ENCODE peak calls at places on chromosomes 7 and 10, in ten cellular contexts. O, K, Z, G, I, E, R, F, J and W are unnamed samples.

GRCh38 chr7:66779669-66780408 is 39.3 kb downstream of the RABGEF1 start:
- DNase-seq in O (peak; percentile 12), K (no peak), Z (no peak), G (no peak), I (no peak), E (no peak), R (peak; percentile 39), F (no peak), J (no peak), W (no peak)

GRCh38 chr10:64396105-64396504 is 874.9 kb downstream of the REEP3 start:
- DNase-seq in O (peak; percentile 75), K (no peak), Z (no peak), G (no peak), I (no peak), E (no peak), R (no peak), F (no peak), J (no peak), W (peak; percentile 2)

GRCh38 chr10:546971-547590 is 142.4 kb downstream of the DIP2C start:
- DNase-seq in O (peak; percentile 81), K (no peak), Z (no peak), G (no peak), I (no peak), E (no peak), R (no peak), F (no peak), J (no peak), W (no peak)

GRCh38 chr10:600876-601275 is 88.6 kb downstream of the DIP2C start:
- DNase-seq in O (no peak), K (no peak), Z (no peak), G (no peak), I (no peak), E (no peak), R (no peak), F (no peak), J (no peak), W (no peak)

GRCh38 chr7:150955519-150956394 is 22.4 kb downstream of the KCNH2 start:
- DNase-seq in O (no peak), K (no peak), Z (peak; percentile 68), G (no peak), I (no peak), E (no peak), R (peak; percentile 71), F (no peak), J (no peak), W (no peak)

GRCh38 chr10:97475936-97476594 is 22.2 kb downstream of the MMS19 start:
- DNase-seq in O (no peak), K (no peak), Z (no peak), G (no peak), I (no peak), E (no peak), R (no peak), F (no peak), J (no peak), W (no peak)

GRCh38 chr10:15856328-15857000 is 3.8 kb downstream of the MINDY3 start:
- DNase-seq in O (peak; percentile 39), K (no peak), Z (no peak), G (no peak), I (no peak), E (no peak), R (no peak), F (no peak), J (no peak), W (no peak)

GRCh38 chr7:90453259-90453891 is 16.1 kb upstream of the PTTG1IP2 start:
- DNase-seq in O (no peak), K (no peak), Z (no peak), G (no peak), I (no peak), E (no peak), R (no peak), F (no peak), J (no peak), W (no peak)

GRCh38 chr7:115932874-115933273 is 97.7 kb downstream of the TFEC start:
- DNase-seq in O (no peak), K (no peak), Z (no peak), G (no peak), I (no peak), E (no peak), R (no peak), F (no peak), J (no peak), W (no peak)

GRCh38 chr7:32093415-32094408 is 23.5 kb upstream of the PDE1C start:
- DNase-seq in O (peak; percentile 96), K (no peak), Z (peak; percentile 59), G (no peak), I (no peak), E (no peak), R (peak; percentile 95), F (no peak), J (no peak), W (peak; percentile 8)